ENCODE peak calls at places on chromosome 2, in seven cellular contexts. One of them, this sample, is unnamed.

GRCh38 chr2:140761807-140762206 is 1369.0 kb downstream of the LRP1B start:
- DNase-seq in HCT116: no peak
- DNase-seq in suprapubic skin: no peak
- DNase-seq in transverse colon: no peak
- DNase-seq in prostate gland: no peak
- DNase-seq in stomach: no peak
- DNase-seq in spleen: no peak
- DNase-seq in this sample: no peak

GRCh38 chr2:158889135-158889853 is 79.1 kb upstream of the TANC1 start:
- DNase-seq in HCT116: no peak
- DNase-seq in suprapubic skin: no peak
- DNase-seq in transverse colon: no peak
- DNase-seq in prostate gland: no peak
- DNase-seq in stomach: no peak
- DNase-seq in spleen: no peak
- DNase-seq in this sample: no peak

GRCh38 chr2:152200562-152201465 is 25.3 kb upstream of the STAM2 start:
- DNase-seq in HCT116: peak
- DNase-seq in suprapubic skin: peak
- DNase-seq in transverse colon: peak
- DNase-seq in prostate gland: peak
- DNase-seq in stomach: peak
- DNase-seq in spleen: no peak
- DNase-seq in this sample: peak

GRCh38 chr2:190714958-190715357 is 66.1 kb downstream of the NAB1 start:
- DNase-seq in HCT116: peak
- DNase-seq in suprapubic skin: no peak
- DNase-seq in transverse colon: no peak
- DNase-seq in prostate gland: no peak
- DNase-seq in stomach: no peak
- DNase-seq in spleen: no peak
- DNase-seq in this sample: no peak

GRCh38 chr2:42953216-42953615 is 160.8 kb upstream of the HAAO start:
- DNase-seq in HCT116: no peak
- DNase-seq in suprapubic skin: no peak
- DNase-seq in transverse colon: no peak
- DNase-seq in prostate gland: no peak
- DNase-seq in stomach: no peak
- DNase-seq in spleen: no peak
- DNase-seq in this sample: no peak

GRCh38 chr2:174026122-174026845 is 61.1 kb upstream of the SP3 start:
- DNase-seq in HCT116: no peak
- DNase-seq in suprapubic skin: no peak
- DNase-seq in transverse colon: no peak
- DNase-seq in prostate gland: no peak
- DNase-seq in stomach: no peak
- DNase-seq in spleen: no peak
- DNase-seq in this sample: no peak

GRCh38 chr2:128250409-128251025 is 68.2 kb downstream of the HS6ST1 start:
- DNase-seq in HCT116: no peak
- DNase-seq in suprapubic skin: no peak
- DNase-seq in transverse colon: no peak
- DNase-seq in prostate gland: no peak
- DNase-seq in stomach: peak
- DNase-seq in spleen: no peak
- DNase-seq in this sample: no peak

GRCh38 chr2:16168506-16169264 is 228.3 kb downstream of the MYCN start:
- DNase-seq in HCT116: no peak
- DNase-seq in suprapubic skin: no peak
- DNase-seq in transverse colon: no peak
- DNase-seq in prostate gland: no peak
- DNase-seq in stomach: no peak
- DNase-seq in spleen: no peak
- DNase-seq in this sample: no peak

GRCh38 chr2:54881759-54882158 is 158.3 kb downstream of the EML6 start:
- DNase-seq in HCT116: no peak
- DNase-seq in suprapubic skin: no peak
- DNase-seq in transverse colon: no peak
- DNase-seq in prostate gland: no peak
- DNase-seq in stomach: no peak
- DNase-seq in spleen: no peak
- DNase-seq in this sample: no peak

GRCh38 chr2:187055463-187055862 is 206.5 kb upstream of the ZSWIM2 start:
- DNase-seq in HCT116: no peak
- DNase-seq in suprapubic skin: no peak
- DNase-seq in transverse colon: no peak
- DNase-seq in prostate gland: no peak
- DNase-seq in stomach: no peak
- DNase-seq in spleen: no peak
- DNase-seq in this sample: no peak

GRCh38 chr2:96233880-96234316 is 25.3 kb upstream of the STARD7 start:
- DNase-seq in HCT116: no peak
- DNase-seq in suprapubic skin: no peak
- DNase-seq in transverse colon: no peak
- DNase-seq in prostate gland: no peak
- DNase-seq in stomach: no peak
- DNase-seq in spleen: no peak
- DNase-seq in this sample: peak

GRCh38 chr2:71787476-71788185 is 334.3 kb downstream of the DYSF start:
- DNase-seq in HCT116: no peak
- DNase-seq in suprapubic skin: peak
- DNase-seq in transverse colon: no peak
- DNase-seq in prostate gland: no peak
- DNase-seq in stomach: no peak
- DNase-seq in spleen: peak
- DNase-seq in this sample: peak

GRCh38 chr2:176768185-176768584 is 444.4 kb upstream of the HNRNPA3 start:
- DNase-seq in HCT116: no peak
- DNase-seq in suprapubic skin: no peak
- DNase-seq in transverse colon: peak
- DNase-seq in prostate gland: no peak
- DNase-seq in stomach: no peak
- DNase-seq in spleen: no peak
- DNase-seq in this sample: no peak

GRCh38 chr2:120109186-120110061 is 96.5 kb downstream of the EPB41L5 start:
- DNase-seq in HCT116: peak
- DNase-seq in suprapubic skin: no peak
- DNase-seq in transverse colon: no peak
- DNase-seq in prostate gland: no peak
- DNase-seq in stomach: no peak
- DNase-seq in spleen: no peak
- DNase-seq in this sample: no peak

GRCh38 chr2:54656863-54657262 is 66.6 kb upstream of the EML6 start:
- DNase-seq in HCT116: no peak
- DNase-seq in suprapubic skin: no peak
- DNase-seq in transverse colon: no peak
- DNase-seq in prostate gland: no peak
- DNase-seq in stomach: no peak
- DNase-seq in spleen: no peak
- DNase-seq in this sample: no peak

GRCh38 chr2:122683018-122683417 is 927.6 kb downstream of the TSN start:
- DNase-seq in HCT116: no peak
- DNase-seq in suprapubic skin: no peak
- DNase-seq in transverse colon: no peak
- DNase-seq in prostate gland: no peak
- DNase-seq in stomach: no peak
- DNase-seq in spleen: no peak
- DNase-seq in this sample: no peak

GRCh38 chr2:148978736-148979135 is 59.8 kb upstream of the LYPD6B start:
- DNase-seq in HCT116: no peak
- DNase-seq in suprapubic skin: no peak
- DNase-seq in transverse colon: no peak
- DNase-seq in prostate gland: no peak
- DNase-seq in stomach: no peak
- DNase-seq in spleen: no peak
- DNase-seq in this sample: no peak
- TF ChIP-seq POLR2AphosphoS5 in HCT116: no peak
- TF ChIP-seq POLR2AphosphoS5 in suprapubic skin: no peak
- TF ChIP-seq POLR2AphosphoS5 in transverse colon: no peak
- TF ChIP-seq POLR2AphosphoS5 in prostate gland: no peak
- TF ChIP-seq POLR2AphosphoS5 in stomach: no peak
- TF ChIP-seq POLR2AphosphoS5 in spleen: no peak
- TF ChIP-seq POLR2AphosphoS5 in this sample: no peak

GRCh38 chr2:216051350-216051749 is 30.3 kb downstream of the PECR start:
- DNase-seq in HCT116: no peak
- DNase-seq in suprapubic skin: no peak
- DNase-seq in transverse colon: no peak
- DNase-seq in prostate gland: no peak
- DNase-seq in stomach: no peak
- DNase-seq in spleen: no peak
- DNase-seq in this sample: no peak
- H3K27ac ChIP-seq in HCT116: no peak
- H3K27ac ChIP-seq in suprapubic skin: no peak
- H3K27ac ChIP-seq in transverse colon: no peak
- H3K27ac ChIP-seq in prostate gland: no peak
- H3K27ac ChIP-seq in stomach: no peak
- H3K27ac ChIP-seq in spleen: no peak
- H3K27ac ChIP-seq in this sample: no peak

GRCh38 chr2:102932521-102932920 is 170.7 kb downstream of the TMEM182 start:
- DNase-seq in HCT116: no peak
- DNase-seq in suprapubic skin: no peak
- DNase-seq in transverse colon: no peak
- DNase-seq in prostate gland: no peak
- DNase-seq in stomach: no peak
- DNase-seq in spleen: no peak
- DNase-seq in this sample: no peak
- TF ChIP-seq POLR2A in HCT116: no peak
- TF ChIP-seq POLR2A in suprapubic skin: no peak
- TF ChIP-seq POLR2A in transverse colon: no peak
- TF ChIP-seq POLR2A in prostate gland: no peak
- TF ChIP-seq POLR2A in stomach: no peak
- TF ChIP-seq POLR2A in spleen: no peak
- TF ChIP-seq POLR2A in this sample: no peak

DNA sequence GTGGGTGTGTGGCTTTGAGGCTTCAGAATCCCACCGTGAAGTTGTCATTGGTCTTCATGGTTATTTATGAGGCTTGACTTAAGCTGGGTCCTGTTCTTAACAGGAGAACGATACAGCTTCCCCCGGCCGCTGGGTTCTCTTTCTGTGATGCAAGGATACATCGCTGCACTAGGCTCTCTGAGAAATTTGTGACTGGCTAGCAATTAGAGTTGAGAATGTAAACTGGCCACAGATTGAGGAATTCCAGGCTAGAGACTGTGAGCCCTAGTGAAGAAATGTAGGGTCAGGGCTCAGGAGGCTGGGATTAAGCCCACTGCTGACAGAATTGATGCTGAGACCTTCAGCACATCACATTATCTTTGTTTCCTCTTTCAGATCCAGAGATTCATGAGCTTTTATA is 29.8 kb downstream of the MGAT5 start:
- DNase-seq in HCT116: no peak
- DNase-seq in suprapubic skin: no peak
- DNase-seq in transverse colon: no peak
- DNase-seq in prostate gland: no peak
- DNase-seq in stomach: no peak
- DNase-seq in spleen: no peak
- DNase-seq in this sample: no peak
- TF ChIP-seq POLR2AphosphoS5 in HCT116: no peak
- TF ChIP-seq POLR2AphosphoS5 in suprapubic skin: no peak
- TF ChIP-seq POLR2AphosphoS5 in transverse colon: no peak
- TF ChIP-seq POLR2AphosphoS5 in prostate gland: no peak
- TF ChIP-seq POLR2AphosphoS5 in stomach: no peak
- TF ChIP-seq POLR2AphosphoS5 in spleen: no peak
- TF ChIP-seq POLR2AphosphoS5 in this sample: no peak

GRCh38 chr2:32523711-32524110 is 104.1 kb upstream of the TTC27 start:
- DNase-seq in HCT116: no peak
- DNase-seq in suprapubic skin: no peak
- DNase-seq in transverse colon: no peak
- DNase-seq in prostate gland: no peak
- DNase-seq in stomach: no peak
- DNase-seq in spleen: no peak
- DNase-seq in this sample: no peak

DNA sequence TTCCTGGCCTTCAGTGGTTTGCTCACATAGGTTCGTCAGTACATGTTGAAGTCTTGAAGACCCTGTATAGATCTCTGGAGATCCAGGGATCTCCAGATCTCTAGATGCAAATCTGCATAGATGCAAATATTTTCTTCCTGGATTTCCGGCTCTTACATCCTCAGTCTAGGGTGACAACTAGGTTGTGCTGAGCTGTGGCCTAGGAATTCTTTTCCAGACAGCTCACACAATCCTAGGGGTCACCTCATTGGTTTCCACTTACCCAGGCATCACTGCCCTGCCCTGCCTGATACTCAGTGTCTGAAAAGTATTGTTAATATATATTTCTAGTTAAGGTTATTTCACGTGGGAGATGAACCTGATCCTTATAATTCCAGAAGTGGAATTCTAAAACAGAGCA is 105.1 kb upstream of the TTC27 start:
- DNase-seq in HCT116: no peak
- DNase-seq in suprapubic skin: no peak
- DNase-seq in transverse colon: no peak
- DNase-seq in prostate gland: no peak
- DNase-seq in stomach: no peak
- DNase-seq in spleen: no peak
- DNase-seq in this sample: no peak
- H3K27ac ChIP-seq in HCT116: no peak
- H3K27ac ChIP-seq in suprapubic skin: no peak
- H3K27ac ChIP-seq in transverse colon: no peak
- H3K27ac ChIP-seq in prostate gland: no peak
- H3K27ac ChIP-seq in stomach: no peak
- H3K27ac ChIP-seq in spleen: no peak
- H3K27ac ChIP-seq in this sample: no peak

GRCh38 chr2:88860421-88861075 is 169.1 kb downstream of the RPIA start:
- DNase-seq in HCT116: no peak
- DNase-seq in suprapubic skin: no peak
- DNase-seq in transverse colon: no peak
- DNase-seq in prostate gland: no peak
- DNase-seq in stomach: no peak
- DNase-seq in spleen: no peak
- DNase-seq in this sample: no peak

GRCh38 chr2:88856409-88857135 is 165.1 kb downstream of the RPIA start:
- DNase-seq in HCT116: no peak
- DNase-seq in suprapubic skin: no peak
- DNase-seq in transverse colon: no peak
- DNase-seq in prostate gland: no peak
- DNase-seq in stomach: no peak
- DNase-seq in spleen: no peak
- DNase-seq in this sample: no peak

GRCh38 chr2:88857951-88858406 is 166.5 kb downstream of the RPIA start:
- DNase-seq in HCT116: no peak
- DNase-seq in suprapubic skin: no peak
- DNase-seq in transverse colon: peak
- DNase-seq in prostate gland: no peak
- DNase-seq in stomach: no peak
- DNase-seq in spleen: no peak
- DNase-seq in this sample: no peak

GRCh38 chr2:88857274-88857741 is 165.8 kb downstream of the RPIA start:
- DNase-seq in HCT116: no peak
- DNase-seq in suprapubic skin: no peak
- DNase-seq in transverse colon: peak
- DNase-seq in prostate gland: no peak
- DNase-seq in stomach: no peak
- DNase-seq in spleen: no peak
- DNase-seq in this sample: no peak

DNA sequence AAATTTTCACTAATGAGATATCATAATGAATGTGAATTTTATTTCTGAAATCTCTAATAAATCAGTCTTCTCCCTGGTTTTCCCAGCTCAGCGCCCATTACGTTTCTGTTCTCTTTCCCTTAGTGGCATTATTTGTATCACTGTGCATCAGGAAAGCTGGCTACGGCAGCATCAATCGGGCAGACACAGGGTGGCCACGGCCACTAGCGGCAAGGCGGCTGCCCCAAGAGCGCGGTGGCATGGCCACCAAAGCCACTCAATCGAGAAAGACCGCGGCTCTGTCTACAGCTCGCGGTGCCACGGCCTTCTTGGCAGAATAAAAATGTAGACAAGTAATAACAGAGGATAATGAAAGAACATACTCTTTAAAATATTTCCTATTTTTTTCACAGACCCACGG is 168.0 kb downstream of the RPIA start:
- DNase-seq in HCT116: no peak
- DNase-seq in suprapubic skin: no peak
- DNase-seq in transverse colon: no peak
- DNase-seq in prostate gland: no peak
- DNase-seq in stomach: no peak
- DNase-seq in spleen: no peak
- DNase-seq in this sample: no peak
- TF ChIP-seq POLR2A in HCT116: no peak
- TF ChIP-seq POLR2A in suprapubic skin: no peak
- TF ChIP-seq POLR2A in transverse colon: no peak
- TF ChIP-seq POLR2A in prostate gland: no peak
- TF ChIP-seq POLR2A in stomach: no peak
- TF ChIP-seq POLR2A in spleen: no peak
- TF ChIP-seq POLR2A in this sample: no peak